ENCODE peak calls at places on chromosomes 5 and 9, in seven cellular contexts. One of them, this sample, is unnamed.

GRCh38 chr5:150506571-150507282 is 1.2 kb upstream of the NDST1 start:
- DNase-seq in endodermal cell: no peak
- DNase-seq in neuronal stem cell: no peak
- DNase-seq in PC-3: no peak
- DNase-seq in astrocyte: no peak
- DNase-seq in mammary epithelial cell: no peak
- DNase-seq in fibroblast of lung: no peak
- DNase-seq in this sample: no peak

GRCh38 chr5:134524219-134524825 is 1.1 kb upstream of the JADE2 start:
- DNase-seq in endodermal cell: peak
- DNase-seq in mammary epithelial cell: peak
- DNase-seq in neuronal stem cell: no peak
- DNase-seq in fibroblast of lung: peak
- DNase-seq in astrocyte: peak
- DNase-seq in PC-3: peak
- DNase-seq in this sample: peak

GRCh38 chr9:109799792-109800191 is 19.8 kb downstream of the PALM2AKAP2 start:
- DNase-seq in PC-3: peak
- DNase-seq in astrocyte: peak
- DNase-seq in fibroblast of lung: peak
- DNase-seq in neuronal stem cell: no peak
- DNase-seq in endodermal cell: no peak
- DNase-seq in mammary epithelial cell: peak
- DNase-seq in this sample: no peak

GRCh38 chr5:34571380-34572041 is 84.6 kb upstream of the RAI14 start:
- DNase-seq in neuronal stem cell: no peak
- DNase-seq in mammary epithelial cell: peak
- DNase-seq in astrocyte: peak
- DNase-seq in fibroblast of lung: peak
- DNase-seq in endodermal cell: no peak
- DNase-seq in PC-3: no peak
- DNase-seq in this sample: peak

GRCh38 chr9:101148344-101148743 is 119.8 kb downstream of the PLPPR1 start:
- DNase-seq in endodermal cell: no peak
- DNase-seq in neuronal stem cell: no peak
- DNase-seq in astrocyte: no peak
- DNase-seq in fibroblast of lung: no peak
- DNase-seq in mammary epithelial cell: no peak
- DNase-seq in PC-3: no peak
- DNase-seq in this sample: no peak

GRCh38 chr9:75889977-75890540 is 414 bp upstream of the PCSK5 start:
- DNase-seq in endodermal cell: peak
- DNase-seq in PC-3: peak
- DNase-seq in neuronal stem cell: no peak
- DNase-seq in mammary epithelial cell: peak
- DNase-seq in astrocyte: peak
- DNase-seq in fibroblast of lung: peak
- DNase-seq in this sample: no peak

GRCh38 chr9:137305060-137305787 is 3.2 kb upstream of the NRARP start:
- DNase-seq in neuronal stem cell: peak
- DNase-seq in fibroblast of lung: peak
- DNase-seq in astrocyte: peak
- DNase-seq in PC-3: no peak
- DNase-seq in endodermal cell: peak
- DNase-seq in mammary epithelial cell: peak
- DNase-seq in this sample: peak

GRCh38 chr9:78578016-78578555 is 281.2 kb downstream of the PSAT1 start:
- DNase-seq in fibroblast of lung: no peak
- DNase-seq in neuronal stem cell: no peak
- DNase-seq in mammary epithelial cell: no peak
- DNase-seq in PC-3: no peak
- DNase-seq in astrocyte: no peak
- DNase-seq in endodermal cell: no peak
- DNase-seq in this sample: no peak

GRCh38 chr5:147482426-147483196 is 27.3 kb downstream of the DPYSL3 start:
- DNase-seq in astrocyte: no peak
- DNase-seq in PC-3: no peak
- DNase-seq in endodermal cell: no peak
- DNase-seq in mammary epithelial cell: no peak
- DNase-seq in neuronal stem cell: no peak
- DNase-seq in fibroblast of lung: peak
- DNase-seq in this sample: peak

GRCh38 chr9:68844623-68845612 is 139.9 kb downstream of the PIP5K1B start:
- DNase-seq in fibroblast of lung: no peak
- DNase-seq in astrocyte: no peak
- DNase-seq in neuronal stem cell: no peak
- DNase-seq in endodermal cell: peak
- DNase-seq in mammary epithelial cell: no peak
- DNase-seq in PC-3: peak
- DNase-seq in this sample: peak

GRCh38 chr5:81817980-81818379 is 67.1 kb upstream of the SSBP2 start:
- DNase-seq in endodermal cell: no peak
- DNase-seq in mammary epithelial cell: no peak
- DNase-seq in fibroblast of lung: no peak
- DNase-seq in astrocyte: no peak
- DNase-seq in PC-3: no peak
- DNase-seq in neuronal stem cell: no peak
- DNase-seq in this sample: no peak

GRCh38 chr5:72654231-72654630 is 147.0 kb upstream of the ZNF366 start:
- DNase-seq in fibroblast of lung: no peak
- DNase-seq in PC-3: no peak
- DNase-seq in neuronal stem cell: no peak
- DNase-seq in mammary epithelial cell: no peak
- DNase-seq in endodermal cell: no peak
- DNase-seq in astrocyte: no peak
- DNase-seq in this sample: no peak

GRCh38 chr5:36728697-36729543 is 122.5 kb downstream of the SLC1A3 start:
- DNase-seq in neuronal stem cell: peak
- DNase-seq in PC-3: peak
- DNase-seq in fibroblast of lung: peak
- DNase-seq in astrocyte: peak
- DNase-seq in endodermal cell: no peak
- DNase-seq in mammary epithelial cell: peak
- DNase-seq in this sample: peak

GRCh38 chr5:65760504-65761275 is 38.7 kb downstream of the NLN start:
- DNase-seq in astrocyte: peak
- DNase-seq in PC-3: peak
- DNase-seq in neuronal stem cell: no peak
- DNase-seq in fibroblast of lung: peak
- DNase-seq in endodermal cell: no peak
- DNase-seq in mammary epithelial cell: peak
- DNase-seq in this sample: peak

GRCh38 chr9:89153618-89154017 is 25.0 kb downstream of the SHC3 start:
- DNase-seq in mammary epithelial cell: peak
- DNase-seq in endodermal cell: no peak
- DNase-seq in neuronal stem cell: no peak
- DNase-seq in astrocyte: peak
- DNase-seq in fibroblast of lung: peak
- DNase-seq in PC-3: peak
- DNase-seq in this sample: peak

GRCh38 chr9:95736370-95736769 is 139.1 kb upstream of the ERCC6L2 start:
- DNase-seq in fibroblast of lung: no peak
- DNase-seq in endodermal cell: peak
- DNase-seq in astrocyte: no peak
- DNase-seq in PC-3: peak
- DNase-seq in neuronal stem cell: no peak
- DNase-seq in mammary epithelial cell: no peak
- DNase-seq in this sample: no peak

GRCh38 chr9:123662057-123662776 is 267.7 kb downstream of the DENND1A start:
- DNase-seq in PC-3: no peak
- DNase-seq in endodermal cell: no peak
- DNase-seq in mammary epithelial cell: no peak
- DNase-seq in fibroblast of lung: no peak
- DNase-seq in astrocyte: no peak
- DNase-seq in neuronal stem cell: no peak
- DNase-seq in this sample: no peak

GRCh38 chr5:99355881-99356280 is 427.1 kb upstream of the CHD1 start:
- DNase-seq in endodermal cell: no peak
- DNase-seq in PC-3: no peak
- DNase-seq in fibroblast of lung: peak
- DNase-seq in mammary epithelial cell: no peak
- DNase-seq in neuronal stem cell: no peak
- DNase-seq in astrocyte: peak
- DNase-seq in this sample: no peak

GRCh38 chr9:95504053-95504963 is 12.5 kb downstream of the PTCH1 start:
- DNase-seq in astrocyte: no peak
- DNase-seq in mammary epithelial cell: peak
- DNase-seq in endodermal cell: peak
- DNase-seq in PC-3: peak
- DNase-seq in neuronal stem cell: no peak
- DNase-seq in fibroblast of lung: peak
- DNase-seq in this sample: peak

GRCh38 chr5:24644757-24645156 is at the start of gene CDH10:
- DNase-seq in PC-3: no peak
- DNase-seq in neuronal stem cell: peak
- DNase-seq in mammary epithelial cell: peak
- DNase-seq in fibroblast of lung: peak
- DNase-seq in astrocyte: peak
- DNase-seq in endodermal cell: peak
- DNase-seq in this sample: no peak

GRCh38 chr9:91495450-91495849 is 71.8 kb upstream of the NFIL3 start:
- DNase-seq in PC-3: peak
- DNase-seq in neuronal stem cell: no peak
- DNase-seq in mammary epithelial cell: peak
- DNase-seq in fibroblast of lung: peak
- DNase-seq in astrocyte: peak
- DNase-seq in endodermal cell: no peak
- DNase-seq in this sample: no peak

GRCh38 chr9:97510797-97511761 is 9.6 kb downstream of the TMOD1 start:
- DNase-seq in neuronal stem cell: no peak
- DNase-seq in astrocyte: peak
- DNase-seq in endodermal cell: peak
- DNase-seq in fibroblast of lung: peak
- DNase-seq in mammary epithelial cell: peak
- DNase-seq in PC-3: peak
- DNase-seq in this sample: peak

GRCh38 chr5:32096891-32097592 is 77.1 kb downstream of the GOLPH3 start:
- DNase-seq in endodermal cell: no peak
- DNase-seq in PC-3: no peak
- DNase-seq in mammary epithelial cell: no peak
- DNase-seq in neuronal stem cell: no peak
- DNase-seq in astrocyte: no peak
- DNase-seq in fibroblast of lung: no peak
- DNase-seq in this sample: no peak
- H3K9ac ChIP-seq in endodermal cell: no peak
- H3K9ac ChIP-seq in PC-3: no peak
- H3K9ac ChIP-seq in mammary epithelial cell: no peak
- H3K9ac ChIP-seq in neuronal stem cell: no peak
- H3K9ac ChIP-seq in astrocyte: no peak
- H3K9ac ChIP-seq in fibroblast of lung: no peak
- H3K9ac ChIP-seq in this sample: no peak

DNA sequence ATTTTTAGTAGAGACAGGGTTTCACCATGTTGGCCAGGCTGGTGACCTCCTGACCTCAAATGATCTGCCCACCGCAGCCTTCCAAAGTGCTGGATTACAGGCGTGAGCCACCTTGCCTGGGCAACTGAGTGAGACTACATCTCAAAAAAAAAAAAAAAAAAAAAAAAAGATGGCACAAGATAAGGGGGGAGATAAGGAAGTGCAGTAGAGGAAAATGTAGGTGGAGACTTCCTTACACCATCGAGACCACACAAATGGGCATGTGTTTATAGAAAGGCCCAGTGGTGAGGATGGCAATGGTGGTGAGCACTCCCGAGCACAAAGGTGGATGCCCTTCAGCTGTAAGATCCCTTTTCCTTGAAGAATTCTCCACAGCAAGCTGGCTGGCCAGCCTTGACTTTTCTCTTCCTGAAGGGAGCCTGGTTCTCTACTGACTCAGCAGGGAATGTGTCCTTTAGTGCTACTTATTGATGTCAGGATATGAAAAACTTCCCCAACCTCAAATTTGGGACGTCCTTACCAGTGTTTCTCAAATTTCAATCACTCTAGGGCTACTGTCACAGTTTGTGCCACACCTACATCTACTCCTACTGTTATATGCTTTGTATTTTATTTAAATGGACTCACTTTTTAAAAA is 28.2 kb downstream of the ERGIC1 start:
- DNase-seq in mammary epithelial cell: no peak
- DNase-seq in PC-3: peak
- DNase-seq in endodermal cell: no peak
- DNase-seq in astrocyte: no peak
- DNase-seq in neuronal stem cell: no peak
- DNase-seq in fibroblast of lung: peak
- DNase-seq in this sample: peak
- H3K27ac ChIP-seq in mammary epithelial cell: no peak
- H3K27ac ChIP-seq in PC-3: peak
- H3K27ac ChIP-seq in endodermal cell: no peak
- H3K27ac ChIP-seq in astrocyte: no peak
- H3K27ac ChIP-seq in neuronal stem cell: no peak
- H3K27ac ChIP-seq in fibroblast of lung: peak
- H3K27ac ChIP-seq in this sample: peak

DNA sequence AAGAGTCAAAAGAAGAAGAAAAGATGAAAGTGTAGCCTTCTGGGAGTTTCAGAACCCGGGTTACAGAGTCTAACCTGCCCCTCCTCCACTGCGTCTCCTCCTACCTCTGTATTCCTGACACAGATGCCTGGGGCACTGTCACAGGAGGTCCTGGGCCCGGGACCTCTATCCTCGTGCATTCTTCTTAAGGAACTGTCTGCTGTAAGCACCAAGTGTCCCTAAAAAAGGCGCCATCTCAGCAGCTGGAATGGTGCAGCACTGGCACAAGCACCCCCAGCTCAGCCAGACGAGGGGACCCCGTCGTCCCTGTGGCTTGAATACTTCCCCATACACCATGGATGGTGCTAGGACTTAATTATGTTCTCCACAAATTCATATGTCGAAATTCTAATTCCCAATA is 35.8 kb upstream of the MVB12B start:
- DNase-seq in neuronal stem cell: no peak
- DNase-seq in PC-3: no peak
- DNase-seq in mammary epithelial cell: no peak
- DNase-seq in endodermal cell: no peak
- DNase-seq in astrocyte: no peak
- DNase-seq in fibroblast of lung: no peak
- DNase-seq in this sample: no peak
- H3K9ac ChIP-seq in neuronal stem cell: no peak
- H3K9ac ChIP-seq in PC-3: no peak
- H3K9ac ChIP-seq in mammary epithelial cell: no peak
- H3K9ac ChIP-seq in endodermal cell: no peak
- H3K9ac ChIP-seq in astrocyte: no peak
- H3K9ac ChIP-seq in fibroblast of lung: no peak
- H3K9ac ChIP-seq in this sample: no peak

DNA sequence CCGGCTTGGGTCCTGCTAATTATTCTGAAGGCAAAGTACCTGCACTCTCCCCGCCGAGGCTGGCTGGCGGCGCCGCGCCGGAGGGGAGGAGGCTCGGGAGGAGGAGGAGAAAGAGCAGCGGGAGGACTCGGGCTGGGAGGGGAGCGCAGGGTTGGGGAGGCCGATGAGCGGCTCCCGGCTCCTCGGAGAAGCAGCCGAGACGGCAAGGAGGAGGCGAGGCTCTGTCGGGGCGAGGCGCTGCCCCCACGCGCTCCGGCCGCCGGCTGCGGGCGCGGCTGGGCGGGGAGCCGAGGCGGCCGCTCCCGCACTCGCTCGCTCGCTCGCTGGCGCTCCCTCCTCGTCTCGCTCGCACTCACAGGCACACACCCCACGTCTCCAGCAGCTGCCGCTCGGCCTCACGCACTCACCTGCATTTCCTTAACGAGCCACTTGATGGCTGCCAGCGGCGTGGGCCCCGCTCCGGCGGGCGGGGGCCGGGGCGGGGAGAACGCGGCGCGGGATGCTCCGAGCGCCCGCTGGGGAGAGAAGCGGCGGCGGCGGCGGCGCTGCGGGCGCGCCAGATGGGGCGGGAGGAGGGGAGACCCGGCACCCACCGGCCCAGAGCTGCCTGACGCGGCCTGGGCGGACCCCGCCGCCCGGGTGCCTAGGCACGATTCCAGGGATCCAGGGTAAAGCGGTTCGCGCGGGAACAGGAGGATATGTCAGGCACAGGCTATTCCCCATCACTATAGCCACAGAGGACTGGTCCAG is at the start of gene PTPRD:
- DNase-seq in endodermal cell: peak
- DNase-seq in fibroblast of lung: peak
- DNase-seq in mammary epithelial cell: peak
- DNase-seq in astrocyte: peak
- DNase-seq in PC-3: peak
- DNase-seq in neuronal stem cell: peak
- DNase-seq in this sample: no peak
- H3K27ac ChIP-seq in endodermal cell: no peak
- H3K27ac ChIP-seq in fibroblast of lung: no peak
- H3K27ac ChIP-seq in mammary epithelial cell: no peak
- H3K27ac ChIP-seq in astrocyte: no peak
- H3K27ac ChIP-seq in PC-3: no peak
- H3K27ac ChIP-seq in neuronal stem cell: no peak
- H3K27ac ChIP-seq in this sample: no peak